ENCODE peak calls at places on chromosomes 4 and X, in six cellular contexts. D is NCI-H345, C is cardiac muscle cell, F is C1 segment of cervical spinal cord, R is iris pigment epithelial cell, K is cardiac fibroblast. I is an unnamed sample.

GRCh38 chr4:76758290-76758882 is 139.6 kb downstream of the SOWAHB start:
- DNase-seq in D (peak), C (peak), F (no peak), R (peak), K (peak), I (no peak)

GRCh38 chr4:127501103-127501502 is 131.7 kb upstream of the INTU start:
- DNase-seq in D (no peak), C (peak), F (no peak), R (peak), K (peak), I (no peak)

GRCh38 chrX:135975421-135975820 is 1.6 kb upstream of the MMGT1 start:
- DNase-seq in D (no peak), C (no peak), F (no peak), R (no peak), K (no peak), I (no peak)

GRCh38 chr4:46270986-46271596 is 118.8 kb downstream of the GABRA2 start:
- DNase-seq in D (no peak), C (peak), F (no peak), R (peak), K (peak), I (no peak)

GRCh38 chr4:117575850-117576249 is 458.4 kb upstream of the NDST3 start:
- DNase-seq in D (no peak), C (no peak), F (no peak), R (no peak), K (no peak), I (no peak)

GRCh38 chrX:112058255-112058654 is 24.3 kb downstream of the TRPC5 start:
- DNase-seq in D (no peak), C (peak), F (no peak), R (no peak), K (peak), I (no peak)

GRCh38 chr4:4762909-4763814 is 96.3 kb upstream of the MSX1 start:
- DNase-seq in D (no peak), C (peak), F (no peak), R (peak), K (peak), I (no peak)

GRCh38 chr4:31097999-31098398 is 377.8 kb downstream of the PCDH7 start:
- DNase-seq in D (no peak), C (no peak), F (no peak), R (no peak), K (no peak), I (no peak)

GRCh38 chr4:31194823-31195222 is 474.7 kb downstream of the PCDH7 start:
- DNase-seq in D (peak), C (no peak), F (no peak), R (no peak), K (no peak), I (no peak)

GRCh38 chr4:111449657-111450056 is 695.6 kb upstream of the FAM241A start:
- DNase-seq in D (no peak), C (no peak), F (no peak), R (no peak), K (no peak), I (no peak)

GRCh38 chr4:152399246-152399645 is 136.6 kb downstream of the FBXW7 start:
- DNase-seq in D (no peak), C (no peak), F (no peak), R (no peak), K (no peak), I (no peak)

GRCh38 chrX:118577041-118577440 is 81.4 kb downstream of the DOCK11 start:
- DNase-seq in D (no peak), C (no peak), F (no peak), R (no peak), K (no peak), I (no peak)

GRCh38 chrX:1077140-1077539 is 135.3 kb downstream of the CRLF2 start:
- DNase-seq in D (no peak), C (no peak), F (no peak), R (no peak), K (no peak), I (no peak)

GRCh38 chrX:119236599-119237525 is 777 bp downstream of the PGRMC1 start:
- DNase-seq in D (peak), C (peak), F (peak), R (peak), K (peak), I (no peak)

GRCh38 chr4:8290701-8290970 is 21.1 kb downstream of the HTRA3 start:
- DNase-seq in D (no peak), C (no peak), F (no peak), R (no peak), K (no peak), I (no peak)

GRCh38 chr4:112348488-112349158 is 51.5 kb downstream of the ALPK1 start:
- DNase-seq in D (peak), C (peak), F (peak), R (peak), K (peak), I (peak)

GRCh38 chr4:164039482-164039881 is 545.0 kb downstream of the TMA16 start:
- DNase-seq in D (no peak), C (no peak), F (no peak), R (no peak), K (no peak), I (no peak)

GRCh38 chr4:102439835-102440234 is 61.3 kb upstream of the NFKB1 start:
- DNase-seq in D (no peak), C (peak), F (no peak), R (peak), K (peak), I (no peak)

GRCh38 chrX:44882635-44883034 is 9.6 kb downstream of the KDM6A start:
- DNase-seq in D (no peak), C (no peak), F (no peak), R (no peak), K (no peak), I (no peak)

I was measured in frontal cortex.